ENCODE peak calls at places on chromosome 2, in nine cellular contexts. I, N, O, U, F, R, Q, V and B are unnamed samples.

GRCh38 chr2:30060562-30060961 is 86.2 kb upstream of the YPEL5 start:
- DNase-seq in U (no peak), Q (no peak), F (no peak), R (no peak), N (no peak), I (no peak), O (no peak), V (no peak), B (no peak)

GRCh38 chr2:42929985-42930581 is 137.7 kb upstream of the HAAO start:
- DNase-seq in R (no peak), I (no peak), Q (peak), F (peak), O (no peak), V (peak), U (no peak), N (no peak), B (no peak)

GRCh38 chr2:111667542-111668273 is 216.3 kb downstream of the ANAPC1 start:
- DNase-seq in N (no peak), V (no peak), O (no peak), Q (no peak), I (peak), F (peak), R (peak), U (no peak), B (peak)

GRCh38 chr2:197195591-197195990 is 115.0 kb downstream of the ANKRD44 start:
- DNase-seq in Q (no peak), I (no peak), U (no peak), O (no peak), V (no peak), R (no peak), F (no peak), N (no peak), B (no peak)

GRCh38 chr2:181857471-181857870 is 34.1 kb upstream of the ITPRID2 start:
- DNase-seq in R (no peak), I (no peak), N (no peak), U (no peak), Q (no peak), F (peak), O (no peak), V (no peak), B (no peak)

GRCh38 chr2:128775401-128776285 is 457.0 kb upstream of the HS6ST1 start:
- DNase-seq in V (no peak), U (no peak), I (no peak), F (no peak), Q (no peak), N (no peak), R (no peak), O (no peak), B (peak)

GRCh38 chr2:16487686-16488085 is 177.9 kb downstream of the CYRIA start:
- DNase-seq in Q (no peak), R (peak), V (peak), O (no peak), U (no peak), N (peak), F (no peak), I (no peak), B (no peak)

GRCh38 chr2:32962652-32963051 is 15.9 kb downstream of the LTBP1 start:
- DNase-seq in R (no peak), V (no peak), O (no peak), I (no peak), U (no peak), F (no peak), Q (no peak), N (peak), B (no peak)

GRCh38 chr2:232505805-232506360 is 14.3 kb upstream of the PRSS56 start:
- DNase-seq in O (no peak), U (no peak), V (no peak), F (no peak), Q (no peak), I (no peak), R (no peak), N (peak), B (no peak)

GRCh38 chr2:203404996-203405395 is 76.8 kb downstream of the ABI2 start:
- DNase-seq in Q (no peak), O (no peak), V (no peak), N (no peak), U (no peak), R (no peak), I (no peak), F (peak), B (no peak)

GRCh38 chr2:45302011-45302325 is 292.7 kb upstream of the SIX2 start:
- DNase-seq in I (no peak), Q (no peak), R (no peak), O (no peak), N (no peak), F (no peak), V (no peak), U (no peak), B (no peak)

GRCh38 chr2:61789807-61790602 is 63.9 kb downstream of the FAM161A start:
- DNase-seq in R (no peak), Q (no peak), N (no peak), I (no peak), V (no peak), U (no peak), O (no peak), F (no peak), B (no peak)

GRCh38 chr2:205321240-205321639 is 361.1 kb upstream of the NRP2 start:
- DNase-seq in F (peak), V (no peak), Q (no peak), R (no peak), U (no peak), N (no peak), I (no peak), O (no peak), B (no peak)

GRCh38 chr2:64659252-64659651 is 5.5 kb upstream of the SERTAD2 start:
- DNase-seq in I (no peak), U (no peak), O (no peak), Q (no peak), R (no peak), V (no peak), N (no peak), F (no peak), B (no peak)

GRCh38 chr2:95300391-95300938 is 3.3 kb downstream of the KCNIP3 start:
- DNase-seq in R (peak), O (no peak), Q (no peak), I (no peak), F (no peak), V (peak), N (no peak), U (no peak), B (no peak)

GRCh38 chr2:86785456-86785855 is 5.3 kb downstream of the CD8A start:
- DNase-seq in V (no peak), Q (no peak), I (no peak), F (no peak), R (no peak), N (no peak), U (peak), O (no peak), B (no peak)

GRCh38 chr2:219331560-219332213 is 857 bp downstream of the RESP18 start:
- DNase-seq in N (no peak), V (no peak), O (no peak), U (peak), F (peak), I (no peak), Q (peak), R (no peak), B (no peak)

GRCh38 chr2:216637472-216637871 is 4.3 kb downstream of the IGFBP2 start:
- DNase-seq in O (no peak), R (no peak), U (no peak), I (no peak), F (no peak), N (no peak), V (no peak), Q (no peak), B (no peak)